ENCODE peak calls at places on chromosome 14, in four cellular contexts. One of them, this sample, is unnamed.

GRCh38 chr14:73833024-73833423 is 18.6 kb upstream of the PTGR2 start:
- DNase-seq in naive thymus-derived CD4-positive, alpha-beta T cell: no peak
- DNase-seq in neural progenitor cell: no peak
- DNase-seq in body of pancreas: no peak
- DNase-seq in this sample: no peak

GRCh38 chr14:104595116-104595675 is 9.4 kb downstream of the TMEM179 start:
- DNase-seq in naive thymus-derived CD4-positive, alpha-beta T cell: no peak
- DNase-seq in neural progenitor cell: no peak
- DNase-seq in body of pancreas: peak; percentile 2
- DNase-seq in this sample: no peak

GRCh38 chr14:73460691-73461127 is 2.4 kb upstream of the NUMB start:
- DNase-seq in naive thymus-derived CD4-positive, alpha-beta T cell: no peak
- DNase-seq in neural progenitor cell: no peak
- DNase-seq in body of pancreas: no peak
- DNase-seq in this sample: no peak

GRCh38 chr14:93717222-93717967 is 70.9 kb downstream of the PRIMA1 start:
- DNase-seq in naive thymus-derived CD4-positive, alpha-beta T cell: no peak
- DNase-seq in neural progenitor cell: no peak
- DNase-seq in body of pancreas: no peak
- DNase-seq in this sample: no peak

GRCh38 chr14:34355584-34356266 is 106.3 kb downstream of the SPTSSA start:
- DNase-seq in naive thymus-derived CD4-positive, alpha-beta T cell: no peak
- DNase-seq in neural progenitor cell: no peak
- DNase-seq in body of pancreas: no peak
- DNase-seq in this sample: no peak

GRCh38 chr14:92039073-92039719 is 663 bp downstream of the TRIP11 start:
- DNase-seq in naive thymus-derived CD4-positive, alpha-beta T cell: peak; percentile 2
- DNase-seq in neural progenitor cell: peak; percentile 79
- DNase-seq in body of pancreas: peak; percentile 52
- DNase-seq in this sample: no peak

GRCh38 chr14:105447651-105448640 is 26.7 kb upstream of the CRIP2 start:
- DNase-seq in naive thymus-derived CD4-positive, alpha-beta T cell: no peak
- DNase-seq in neural progenitor cell: no peak
- DNase-seq in body of pancreas: no peak
- DNase-seq in this sample: no peak

GRCh38 chr14:68424443-68425172 is 368.3 kb downstream of the ZFP36L1 start:
- DNase-seq in naive thymus-derived CD4-positive, alpha-beta T cell: no peak
- DNase-seq in neural progenitor cell: no peak
- DNase-seq in body of pancreas: no peak
- DNase-seq in this sample: no peak

GRCh38 chr14:92718659-92719058 is 29.8 kb downstream of the LGMN start:
- DNase-seq in naive thymus-derived CD4-positive, alpha-beta T cell: no peak
- DNase-seq in neural progenitor cell: no peak
- DNase-seq in body of pancreas: no peak
- DNase-seq in this sample: no peak

GRCh38 chr14:99718031-99718810 is 34.1 kb downstream of the CYP46A1 start:
- DNase-seq in naive thymus-derived CD4-positive, alpha-beta T cell: no peak
- DNase-seq in neural progenitor cell: peak; percentile 45
- DNase-seq in body of pancreas: no peak
- DNase-seq in this sample: peak; percentile 62

GRCh38 chr14:23366163-23366921 is 1.4 kb upstream of the EFS start:
- DNase-seq in naive thymus-derived CD4-positive, alpha-beta T cell: no peak
- DNase-seq in neural progenitor cell: peak; percentile 97
- DNase-seq in body of pancreas: peak; percentile 20
- DNase-seq in this sample: peak; percentile 85

GRCh38 chr14:82879949-82880535 is 1346.4 kb upstream of the SEL1L start:
- DNase-seq in naive thymus-derived CD4-positive, alpha-beta T cell: no peak
- DNase-seq in neural progenitor cell: no peak
- DNase-seq in body of pancreas: no peak
- DNase-seq in this sample: no peak

GRCh38 chr14:96138241-96138640 is 66.4 kb upstream of the BDKRB2 start:
- DNase-seq in naive thymus-derived CD4-positive, alpha-beta T cell: no peak
- DNase-seq in neural progenitor cell: no peak
- DNase-seq in body of pancreas: no peak
- DNase-seq in this sample: no peak

GRCh38 chr14:23492618-23493272 is 23.2 kb downstream of the NGDN start:
- DNase-seq in naive thymus-derived CD4-positive, alpha-beta T cell: no peak
- DNase-seq in neural progenitor cell: no peak
- DNase-seq in body of pancreas: no peak
- DNase-seq in this sample: no peak

GRCh38 chr14:85528080-85528881 is 1.7 kb upstream of the FLRT2 start:
- DNase-seq in naive thymus-derived CD4-positive, alpha-beta T cell: no peak
- DNase-seq in neural progenitor cell: peak; percentile 81
- DNase-seq in body of pancreas: peak; percentile 65
- DNase-seq in this sample: no peak

GRCh38 chr14:97369901-97370300 is 572.7 kb downstream of the VRK1 start:
- DNase-seq in naive thymus-derived CD4-positive, alpha-beta T cell: no peak
- DNase-seq in neural progenitor cell: no peak
- DNase-seq in body of pancreas: no peak
- DNase-seq in this sample: no peak

GRCh38 chr14:96272777-96273471 is 16.9 kb downstream of the BDKRB1 start:
- DNase-seq in naive thymus-derived CD4-positive, alpha-beta T cell: no peak
- DNase-seq in neural progenitor cell: no peak
- DNase-seq in body of pancreas: peak; percentile 44
- DNase-seq in this sample: no peak

GRCh38 chr14:72742682-72743195 is 151.2 kb downstream of the DPF3 start:
- DNase-seq in naive thymus-derived CD4-positive, alpha-beta T cell: no peak
- DNase-seq in neural progenitor cell: no peak
- DNase-seq in body of pancreas: no peak
- DNase-seq in this sample: no peak

GRCh38 chr14:99655521-99655920 is 10.6 kb downstream of the HHIPL1 start:
- DNase-seq in naive thymus-derived CD4-positive, alpha-beta T cell: no peak
- DNase-seq in neural progenitor cell: no peak
- DNase-seq in body of pancreas: no peak
- DNase-seq in this sample: no peak

GRCh38 chr14:22982013-22982476 is 306 bp downstream of the AJUBA start:
- DNase-seq in naive thymus-derived CD4-positive, alpha-beta T cell: no peak
- DNase-seq in neural progenitor cell: no peak
- DNase-seq in body of pancreas: no peak
- DNase-seq in this sample: no peak

GRCh38 chr14:50954811-50955372 is 10.6 kb upstream of the PYGL start:
- DNase-seq in naive thymus-derived CD4-positive, alpha-beta T cell: peak; percentile 4
- DNase-seq in neural progenitor cell: peak; percentile 30
- DNase-seq in body of pancreas: no peak
- DNase-seq in this sample: no peak

GRCh38 chr14:40188006-40188405 is 755.8 kb upstream of the FBXO33 start:
- DNase-seq in naive thymus-derived CD4-positive, alpha-beta T cell: no peak
- DNase-seq in neural progenitor cell: no peak
- DNase-seq in body of pancreas: no peak
- DNase-seq in this sample: no peak

GRCh38 chr14:97290977-97291376 is 493.8 kb downstream of the VRK1 start:
- DNase-seq in naive thymus-derived CD4-positive, alpha-beta T cell: no peak
- DNase-seq in neural progenitor cell: no peak
- DNase-seq in body of pancreas: no peak
- DNase-seq in this sample: no peak

GRCh38 chr14:85074955-85075354 is 455.0 kb upstream of the FLRT2 start:
- DNase-seq in naive thymus-derived CD4-positive, alpha-beta T cell: no peak
- DNase-seq in neural progenitor cell: no peak
- DNase-seq in body of pancreas: no peak
- DNase-seq in this sample: no peak

DNA sequence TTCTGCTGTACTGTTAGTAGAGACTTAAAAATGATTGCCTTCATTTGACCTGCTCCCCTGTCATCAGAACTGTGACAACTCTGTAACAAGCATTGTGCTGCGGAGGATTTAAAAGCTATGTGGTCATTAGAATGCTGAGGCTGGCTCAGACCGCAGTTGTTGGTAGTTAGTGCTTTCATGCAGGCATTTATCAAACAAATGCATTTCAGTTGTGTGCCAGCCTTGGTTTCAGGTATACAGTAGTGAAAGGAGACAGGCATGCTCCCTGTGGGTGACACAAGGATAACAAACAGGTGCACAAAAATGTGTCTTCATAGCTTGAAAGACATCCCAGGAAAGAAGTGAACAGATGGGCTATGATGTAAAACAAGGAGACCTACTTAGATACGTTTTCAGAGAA is 60.6 kb downstream of the MARK3 start:
- DNase-seq in naive thymus-derived CD4-positive, alpha-beta T cell: no peak
- DNase-seq in neural progenitor cell: no peak
- DNase-seq in body of pancreas: no peak
- DNase-seq in this sample: no peak
- H3K27ac ChIP-seq in naive thymus-derived CD4-positive, alpha-beta T cell: no peak overlapping the region
- H3K27ac ChIP-seq in neural progenitor cell: no peak overlapping the region
- H3K27ac ChIP-seq in body of pancreas: no peak overlapping the region
- H3K27ac ChIP-seq in this sample: no peak overlapping the region

DNA sequence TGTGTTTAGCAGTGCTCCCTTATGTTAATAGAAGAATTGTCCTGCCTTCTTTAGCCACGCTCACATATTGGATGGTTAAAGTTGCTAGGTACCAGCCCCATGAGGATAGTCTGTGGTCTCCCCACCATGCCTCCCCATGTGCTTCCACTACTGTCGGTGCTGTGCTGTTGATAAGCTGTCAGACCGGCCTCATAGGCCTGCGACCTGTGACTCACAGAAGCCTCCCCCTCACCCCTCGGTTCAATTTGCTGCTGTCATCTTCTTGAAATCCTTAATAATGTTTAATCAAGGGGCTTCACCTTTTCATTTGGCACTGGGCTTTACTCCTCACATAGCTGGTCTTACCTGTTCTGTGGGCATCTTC is 227.2 kb downstream of the NPAS3 start:
- DNase-seq in naive thymus-derived CD4-positive, alpha-beta T cell: no peak
- DNase-seq in neural progenitor cell: no peak
- DNase-seq in body of pancreas: no peak
- DNase-seq in this sample: no peak
- H3K27ac ChIP-seq in naive thymus-derived CD4-positive, alpha-beta T cell: no peak overlapping the region
- H3K27ac ChIP-seq in neural progenitor cell: no peak overlapping the region
- H3K27ac ChIP-seq in body of pancreas: no peak overlapping the region
- H3K27ac ChIP-seq in this sample: no peak overlapping the region

DNA sequence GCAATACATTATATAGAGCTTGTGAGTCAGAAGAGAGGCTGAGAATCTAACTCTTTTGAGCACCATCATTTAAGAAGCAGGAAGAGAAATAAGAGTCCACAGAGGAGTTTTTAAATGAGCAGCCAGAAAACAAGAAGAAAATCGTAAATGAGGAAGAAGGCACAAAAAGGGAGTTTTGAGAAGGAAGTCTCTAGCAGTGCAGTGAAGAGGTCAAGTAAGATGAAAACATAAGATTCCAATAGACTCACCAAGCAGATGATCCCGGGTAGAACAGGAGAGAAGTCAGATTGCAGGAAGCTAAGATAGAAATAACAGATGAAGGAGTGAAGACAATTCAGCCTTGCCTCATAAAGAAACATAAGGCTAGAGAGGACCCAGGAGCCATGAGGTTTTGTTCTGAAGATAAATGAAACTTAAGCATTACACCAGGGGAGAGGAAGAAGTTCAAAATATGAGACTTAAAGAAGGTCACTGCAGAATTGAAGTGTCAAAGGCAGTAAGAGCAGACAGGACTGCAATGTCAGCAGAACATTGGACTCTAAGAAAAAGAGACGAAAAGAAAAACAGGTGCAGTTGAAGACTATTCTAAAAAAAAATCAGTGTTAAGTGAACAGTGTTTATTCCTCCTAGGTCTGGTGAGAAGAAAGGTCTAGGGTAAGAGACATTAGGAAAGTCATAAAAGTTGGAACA is 229.0 kb downstream of the SEC23A start:
- DNase-seq in naive thymus-derived CD4-positive, alpha-beta T cell: no peak
- DNase-seq in neural progenitor cell: no peak
- DNase-seq in body of pancreas: no peak
- DNase-seq in this sample: no peak
- H3K27ac ChIP-seq in naive thymus-derived CD4-positive, alpha-beta T cell: no peak overlapping the region
- H3K27ac ChIP-seq in neural progenitor cell: no peak overlapping the region
- H3K27ac ChIP-seq in body of pancreas: no peak overlapping the region
- H3K27ac ChIP-seq in this sample: no peak overlapping the region

DNA sequence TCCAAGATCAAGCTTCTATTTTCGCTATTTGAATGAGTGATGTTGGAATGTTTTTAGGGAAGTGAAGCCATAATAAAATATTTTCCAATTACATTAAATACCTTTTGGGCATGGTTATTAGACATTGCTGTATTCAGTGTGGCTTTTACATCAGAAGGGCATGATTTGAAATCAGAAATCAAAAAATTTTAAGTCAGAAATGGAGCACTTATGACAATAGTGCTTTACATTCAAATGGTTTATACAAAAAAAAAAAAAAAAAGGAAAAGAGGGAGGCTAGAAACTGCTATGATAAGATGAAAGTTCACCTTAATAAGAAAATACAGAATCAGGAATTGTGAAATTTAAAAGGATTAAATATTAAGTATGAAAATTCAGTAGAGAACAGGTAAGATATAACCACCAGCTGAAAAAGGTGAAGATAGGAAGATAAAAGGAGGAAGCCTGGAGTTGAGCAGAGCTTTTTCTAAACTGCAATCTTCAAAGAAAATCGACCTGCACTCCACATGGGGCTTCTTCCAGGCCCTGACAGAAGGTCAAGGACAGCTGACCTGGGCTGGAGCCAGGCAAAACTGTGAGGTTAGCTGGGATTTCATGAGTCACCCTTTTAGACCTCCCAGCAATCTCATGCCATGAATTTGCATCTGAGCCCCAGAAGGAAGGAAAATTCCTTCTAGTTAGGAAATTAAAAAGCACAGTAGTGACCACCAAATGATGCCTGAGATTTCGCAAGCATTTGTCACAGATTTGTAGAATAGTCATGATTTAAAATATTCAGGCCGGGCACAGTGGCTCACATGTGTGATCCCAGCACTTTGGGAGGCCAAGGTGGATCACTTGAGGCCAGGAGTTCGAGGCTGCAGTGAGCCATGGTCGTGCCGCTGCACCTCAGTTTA is 23.4 kb upstream of the BMP4 start:
- DNase-seq in naive thymus-derived CD4-positive, alpha-beta T cell: no peak
- DNase-seq in neural progenitor cell: no peak
- DNase-seq in body of pancreas: peak; percentile 11
- DNase-seq in this sample: no peak
- H3K27ac ChIP-seq in naive thymus-derived CD4-positive, alpha-beta T cell: no peak overlapping the region
- H3K27ac ChIP-seq in neural progenitor cell: no peak overlapping the region
- H3K27ac ChIP-seq in body of pancreas: no peak overlapping the region
- H3K27ac ChIP-seq in this sample: peak overlapping the region; percentile 43

This sample was measured in suprapubic skin.